ENCODE peak calls at places on chromosomes 3 and 15, in four cellular contexts. W is H9, M is mesenchymal stem cell, G is H1. K is an unnamed sample.

GRCh38 chr15:39804026-39804425 is 21.4 kb upstream of the FSIP1 start:
- DNase-seq in W (no peak), M (peak), G (no peak), K (peak)

GRCh38 chr3:23949784-23950183 is 4.7 kb downstream of the NR1D2 start:
- DNase-seq in W (no peak), M (peak), G (no peak), K (no peak)

GRCh38 chr3:165939141-165939540 is 101.9 kb upstream of the BCHE start:
- DNase-seq in W (no peak), M (no peak), G (no peak), K (no peak)

GRCh38 chr3:187261541-187261969 is 30.0 kb downstream of the MASP1 start:
- DNase-seq in W (no peak), M (peak), G (no peak), K (peak)

GRCh38 chr3:60698117-60698516 is 553.1 kb downstream of the FHIT start:
- DNase-seq in W (no peak), M (no peak), G (no peak), K (no peak)

GRCh38 chr3:127712881-127713771 is 40.4 kb downstream of the ABTB1 start:
- DNase-seq in W (no peak), M (no peak), G (no peak), K (no peak)

GRCh38 chr15:63476229-63476632 is 28.2 kb upstream of the USP3 start:
- DNase-seq in W (no peak), M (peak), G (no peak), K (peak)

GRCh38 chr15:55917881-55918296 is 75.5 kb downstream of the NEDD4 start:
- DNase-seq in W (no peak), M (peak), G (no peak), K (peak)

GRCh38 chr3:158845748-158846350 is 44.0 kb downstream of the MFSD1 start:
- DNase-seq in W (no peak), M (peak), G (no peak), K (no peak)

GRCh38 chr15:61613729-61614128 is 384.6 kb upstream of the RORA start:
- DNase-seq in W (no peak), M (no peak), G (no peak), K (no peak)

GRCh38 chr15:29040367-29040745 is 154.6 kb downstream of the APBA2 start:
- DNase-seq in W (no peak), M (no peak), G (no peak), K (no peak)

GRCh38 chr3:68919000-68919399 is 13.3 kb downstream of the TAFA4 start:
- DNase-seq in W (peak), M (peak), G (peak), K (peak)

GRCh38 chr15:96321422-96322391 is 8.8 kb upstream of the NR2F2 start:
- DNase-seq in W (peak), M (peak), G (peak), K (no peak)

GRCh38 chr3:87125116-87125515 is 102.0 kb upstream of the CHMP2B start:
- DNase-seq in W (no peak), M (no peak), G (no peak), K (peak)

GRCh38 chr3:8560608-8561007 is 59.0 kb downstream of the LMCD1 start:
- DNase-seq in W (no peak), M (peak), G (no peak), K (no peak)

GRCh38 chr15:45121706-45122417 is 7.7 kb downstream of the DUOXA2 start:
- DNase-seq in W (no peak), M (peak), G (no peak), K (peak)

GRCh38 chr3:93994056-93994455 is 14.1 kb downstream of the ARL13B start:
- DNase-seq in W (no peak), M (peak), G (no peak), K (no peak)

GRCh38 chr3:58176827-58177489 is 33.8 kb downstream of the DNASE1L3 start:
- DNase-seq in W (peak), M (no peak), G (no peak), K (no peak)

GRCh38 chr3:138389144-138389601 is 40.8 kb downstream of the MRAS start:
- DNase-seq in W (no peak), M (no peak), G (no peak), K (peak)

GRCh38 chr3:30289751-30290150 is 316.6 kb upstream of the TGFBR2 start:
- DNase-seq in W (no peak), M (no peak), G (no peak), K (no peak)

GRCh38 chr3:106542101-106542769 is 673.4 kb upstream of the CBLB start:
- DNase-seq in W (no peak), M (no peak), G (no peak), K (no peak)

GRCh38 chr3:14976317-14976716 is 28.9 kb downstream of the NR2C2 start:
- DNase-seq in W (no peak), M (no peak), G (no peak), K (no peak)

GRCh38 chr3:2839886-2840285 is 270.3 kb downstream of the IL5RA start:
- DNase-seq in W (no peak), M (peak), G (no peak), K (no peak)

GRCh38 chr15:44137750-44138149 is 57.3 kb downstream of the FRMD5 start:
- DNase-seq in W (no peak), M (no peak), G (no peak), K (no peak)

GRCh38 chr3:21751891-21752290 is 881 bp upstream of the ZNF385D start:
- DNase-seq in W (no peak), M (no peak), G (no peak), K (no peak)

GRCh38 chr3:133799794-133800585 is 5.6 kb upstream of the SRPRB start:
- DNase-seq in W (no peak), M (peak), G (no peak), K (peak)

GRCh38 chr15:22922003-22922402 is 58.2 kb downstream of the CYFIP1 start:
- DNase-seq in W (no peak), M (no peak), G (no peak), K (no peak)

GRCh38 chr15:22930782-22931484 is 49.2 kb downstream of the CYFIP1 start:
- DNase-seq in W (no peak), M (no peak), G (no peak), K (no peak)

GRCh38 chr15:22927761-22928160 is 52.4 kb downstream of the CYFIP1 start:
- DNase-seq in W (no peak), M (no peak), G (no peak), K (no peak)

DNA sequence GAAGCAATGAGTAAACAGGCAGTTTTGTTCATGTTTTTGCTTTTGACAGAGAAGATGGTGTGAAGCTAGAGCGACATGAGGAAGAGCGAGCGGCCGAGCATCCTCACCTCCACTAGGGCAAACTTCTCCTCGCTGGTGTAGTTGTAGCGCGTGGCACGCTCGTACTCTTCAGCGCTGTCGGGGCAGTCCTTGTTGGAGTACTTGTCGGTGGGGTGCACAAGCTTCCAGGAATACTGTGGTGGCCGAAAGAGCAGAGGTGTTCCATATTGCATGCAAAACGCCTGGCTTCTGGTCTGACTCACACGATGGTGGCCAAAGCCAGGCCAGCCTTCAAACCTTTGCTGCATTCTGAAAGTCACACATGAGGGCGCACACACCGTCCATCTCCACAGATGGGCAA is 54.3 kb downstream of the CYFIP1 start:
- DNase-seq in W (no peak), M (no peak), G (no peak), K (no peak)
- H3K4me2 ChIP-seq in W (no peak), M (no peak), G (no peak), K (no peak)

GRCh38 chr3:195850857-195851531 is 39.3 kb upstream of the MUC4 start:
- DNase-seq in W (peak), M (peak), G (peak), K (peak)

GRCh38 chr3:195845483-195845882 is 33.8 kb upstream of the MUC4 start:
- DNase-seq in W (no peak), M (no peak), G (no peak), K (no peak)

GRCh38 chr3:195847061-195847950 is 35.6 kb upstream of the MUC4 start:
- DNase-seq in W (no peak), M (peak), G (no peak), K (no peak)

GRCh38 chr3:195853036-195853435 is 41.3 kb upstream of the MUC4 start:
- DNase-seq in W (no peak), M (no peak), G (no peak), K (no peak)

DNA sequence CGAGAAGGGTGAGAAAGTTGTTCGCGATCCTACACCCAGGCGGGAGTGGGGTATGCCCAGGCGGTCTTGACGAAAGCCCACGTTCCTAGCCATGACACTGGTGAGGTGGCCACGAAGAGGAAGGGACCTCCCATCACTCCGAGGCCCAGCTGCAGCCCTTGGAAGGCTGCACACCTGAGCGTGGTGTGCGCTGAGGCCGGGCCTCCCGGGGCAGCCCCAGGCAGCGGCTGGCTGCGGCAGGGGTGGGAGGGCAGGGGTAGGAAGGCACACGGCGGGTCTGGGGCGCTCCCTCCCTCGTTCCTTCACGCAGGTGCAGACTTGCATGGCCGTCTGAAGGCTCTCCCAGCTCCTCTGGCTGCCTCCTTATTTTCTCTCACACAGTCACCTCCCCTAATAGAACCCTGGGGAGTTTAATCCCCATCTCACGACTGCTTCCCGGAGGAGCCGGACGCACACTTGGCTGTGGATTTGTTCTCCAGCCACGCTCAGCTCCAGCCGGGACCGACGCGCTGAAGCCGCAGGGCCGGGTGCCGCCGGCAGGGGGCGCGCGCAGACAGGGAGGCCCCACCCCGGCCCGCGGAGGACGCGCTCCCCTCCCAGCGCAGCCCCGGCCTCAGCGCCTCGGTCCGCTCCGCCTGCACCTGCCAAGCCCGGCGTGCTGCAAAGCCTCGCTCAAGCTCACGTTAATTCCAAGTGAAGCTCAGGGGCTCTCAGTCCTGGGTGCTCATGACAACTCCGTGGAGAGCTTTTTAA is 37.8 kb upstream of the MUC4 start:
- DNase-seq in W (no peak), M (no peak), G (no peak), K (no peak)
- H2BK12ac ChIP-seq in W (no peak), M (no peak), G (no peak), K (no peak)

DNA sequence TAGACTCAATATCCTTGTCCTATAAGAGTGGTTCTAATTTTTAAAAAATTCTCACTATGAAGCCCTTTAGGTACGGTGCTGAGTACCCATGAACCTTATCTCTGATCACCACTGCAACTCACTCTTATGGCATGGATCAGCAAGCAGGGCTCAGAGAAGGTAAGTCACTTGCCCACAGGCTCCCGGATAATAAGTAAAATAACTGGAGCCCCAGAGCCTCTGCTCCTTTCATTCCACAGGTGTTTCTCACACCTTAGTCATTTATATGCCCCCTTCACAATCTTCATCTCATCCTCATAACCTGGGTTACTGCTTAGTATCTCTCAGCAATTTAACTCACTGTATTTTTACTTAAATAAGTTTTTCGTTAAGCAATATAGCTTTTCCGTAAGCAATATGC is 28.4 kb upstream of the AKAP13 start:
- DNase-seq in W (no peak), M (no peak), G (no peak), K (peak)
- H3K4me2 ChIP-seq in W (no peak), M (no peak), G (no peak), K (no peak)

DNA sequence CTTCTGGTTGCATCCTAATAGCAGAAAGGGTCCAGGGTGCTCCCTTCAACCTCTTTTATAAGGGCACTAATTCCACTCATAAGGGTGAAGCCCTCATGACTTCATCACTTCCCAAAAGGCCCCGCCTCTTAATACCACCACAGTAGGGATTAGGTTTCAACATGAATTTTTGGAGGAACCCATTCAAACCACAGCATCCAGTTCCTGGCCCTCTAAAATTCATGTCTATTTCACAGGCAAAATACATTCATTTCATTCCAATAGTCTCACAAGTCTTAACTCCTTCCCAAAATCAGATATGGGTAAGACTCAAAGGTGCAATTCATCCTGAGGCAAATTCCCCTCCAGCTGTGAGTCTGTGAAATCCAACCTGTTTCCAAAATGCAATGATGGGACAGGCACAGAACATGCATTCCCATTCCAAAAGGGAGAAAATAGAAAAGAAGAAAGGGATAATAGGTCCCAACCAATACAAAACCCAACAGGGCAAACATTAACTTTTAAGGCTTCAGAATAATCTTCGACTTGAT is 124.0 kb downstream of the ATP1B3 start:
- DNase-seq in W (no peak), M (no peak), G (no peak), K (peak)
- H2BK12ac ChIP-seq in W (no peak), M (no peak), G (no peak), K (no peak)

DNA sequence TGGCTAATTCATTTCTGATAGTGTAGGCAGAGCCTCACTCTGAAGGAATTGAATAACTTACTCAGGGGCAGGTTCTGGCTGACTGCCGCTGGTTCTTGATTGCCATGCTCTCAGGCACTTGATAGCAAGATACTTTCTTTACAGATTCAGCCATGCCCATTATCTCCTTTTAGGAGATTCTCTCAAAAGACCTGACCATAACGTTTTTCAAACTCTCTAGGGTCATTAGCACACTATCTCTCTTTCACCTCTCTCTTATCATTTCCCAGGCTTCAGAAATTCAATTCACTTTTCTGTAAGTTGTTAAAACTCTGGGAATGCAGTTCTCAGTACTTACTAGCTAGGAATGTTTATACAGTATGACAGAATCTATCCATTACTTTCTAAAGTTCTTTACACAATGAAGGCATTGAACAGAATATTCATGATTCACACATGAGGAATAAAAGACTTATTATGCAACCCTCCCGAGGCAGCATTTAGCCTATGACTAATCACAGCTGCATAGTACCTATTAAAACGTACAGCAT is 850.3 kb upstream of the CADM2 start:
- DNase-seq in W (no peak), M (peak), G (no peak), K (peak)
- H3K4me2 ChIP-seq in W (no peak), M (peak), G (no peak), K (no peak)

DNA sequence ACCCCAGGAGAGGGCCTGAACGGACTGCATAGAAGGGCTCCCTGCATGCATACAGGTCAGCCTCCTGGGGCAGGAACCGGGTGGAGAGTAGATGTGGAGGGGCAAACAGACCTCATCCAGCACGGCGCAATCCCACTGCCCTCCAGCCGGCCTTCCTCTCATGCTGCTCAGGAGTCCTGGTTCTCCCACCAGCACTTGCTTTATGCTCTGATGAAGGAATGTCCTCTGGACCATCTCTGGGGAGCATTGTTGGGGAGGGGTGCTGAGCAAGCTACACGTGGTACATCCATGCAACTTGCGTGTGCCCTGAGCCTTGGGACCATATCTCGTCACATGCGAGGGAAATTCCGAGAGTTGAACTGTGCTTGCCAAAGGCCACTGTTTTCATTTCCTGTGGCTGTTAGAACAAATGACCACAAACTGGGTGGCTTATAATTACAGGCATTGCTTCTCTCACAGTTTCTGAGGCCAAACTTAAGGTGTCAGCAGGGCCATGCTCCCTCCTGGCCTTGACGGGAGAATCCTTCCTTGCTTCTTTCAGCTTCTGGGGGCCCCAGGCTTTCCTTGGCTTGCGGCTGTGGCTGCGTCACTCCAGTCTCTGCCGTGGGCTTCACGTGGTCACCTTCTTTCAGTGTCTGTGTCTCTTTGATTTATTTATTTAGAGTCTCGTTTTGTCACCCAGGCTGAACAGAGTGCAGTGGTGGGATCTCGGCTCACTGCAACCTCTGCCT is 12.2 kb downstream of the SELENOS start:
- DNase-seq in W (no peak), M (no peak), G (no peak), K (no peak)
- H2BK12ac ChIP-seq in W (no peak), M (no peak), G (no peak), K (no peak)

DNA sequence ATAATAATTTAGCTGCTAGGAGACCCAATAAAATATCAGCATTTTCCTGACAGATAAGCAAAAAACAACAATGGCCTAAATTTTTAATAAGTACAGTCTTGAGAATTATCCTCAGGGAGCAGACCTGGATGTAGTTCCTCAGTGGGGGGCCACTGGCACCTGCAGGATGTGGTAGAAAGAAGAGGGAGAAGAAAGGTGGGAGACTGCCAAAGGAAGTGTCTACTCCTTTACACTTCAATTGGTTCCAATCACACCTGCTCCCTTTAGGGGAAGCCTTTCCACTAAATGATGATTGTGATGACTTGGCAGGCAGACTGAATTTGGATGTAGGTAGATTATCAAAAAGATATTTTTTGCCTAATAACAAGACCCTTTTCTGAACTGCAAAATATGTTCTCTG is 353.0 kb upstream of the SATB1 start:
- DNase-seq in W (no peak), M (no peak), G (no peak), K (no peak)
- H3K4me2 ChIP-seq in W (no peak), M (no peak), G (no peak), K (no peak)

GRCh38 chr3:131007256-131007655 is 19.4 kb downstream of the ASTE1 start:
- DNase-seq in W (no peak), M (no peak), G (no peak), K (no peak)
- H2BK12ac ChIP-seq in W (no peak), M (no peak), G (no peak), K (no peak)

DNA sequence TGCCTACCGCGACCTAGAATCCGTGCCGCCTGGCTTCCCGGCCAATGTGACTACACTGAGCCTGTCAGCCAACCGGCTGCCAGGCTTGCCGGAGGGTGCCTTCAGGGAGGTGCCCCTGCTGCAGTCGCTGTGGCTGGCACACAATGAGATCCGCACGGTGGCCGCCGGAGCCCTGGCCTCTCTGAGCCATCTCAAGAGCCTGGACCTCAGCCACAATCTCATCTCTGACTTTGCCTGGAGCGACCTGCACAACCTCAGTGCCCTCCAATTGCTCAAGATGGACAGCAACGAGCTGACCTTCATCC is 1.4 kb downstream of the ISLR start:
- DNase-seq in W (peak), M (no peak), G (no peak), K (no peak)
- H3K4me2 ChIP-seq in W (no peak), M (no peak), G (no peak), K (no peak)

K was measured in trophoblast cell.